ENCODE peak calls at places on chromosome 9, in four cellular contexts. J is CD8-positive, alpha-beta T cell; G is foreskin fibroblast; M is uterus. S is an unnamed sample.

GRCh38 chr9:80146466-80146865 is 574.7 kb downstream of the TLE4 start:
- DNase-seq in G (peak), M (no peak), J (no peak), S (no peak)

GRCh38 chr9:126704157-126704941 is 90.6 kb downstream of the LMX1B start:
- DNase-seq in M (peak), G (peak), J (no peak), S (no peak)

GRCh38 chr9:97774657-97775056 is 77.5 kb upstream of the XPA start:
- DNase-seq in M (no peak), J (no peak), G (no peak), S (no peak)

GRCh38 chr9:130466537-130467217 is 21.9 kb downstream of the ASS1 start:
- DNase-seq in M (no peak), J (no peak), G (no peak), S (no peak)

GRCh38 chr9:13431137-13431536 is 151.6 kb upstream of the MPDZ start:
- DNase-seq in M (no peak), J (no peak), G (no peak), S (no peak)

GRCh38 chr9:130479587-130479986 is 34.8 kb downstream of the ASS1 start:
- DNase-seq in J (no peak), M (no peak), G (no peak), S (no peak)

GRCh38 chr9:36158917-36159316 is 10.3 kb upstream of the CCIN start:
- DNase-seq in J (no peak), G (no peak), M (no peak), S (no peak)

GRCh38 chr9:86747711-86748110 is 199.6 kb downstream of the GAS1 start:
- DNase-seq in G (no peak), J (no peak), M (no peak), S (no peak)